ENCODE peak calls at places on chromosomes 16 and 17, in four cellular contexts. Q, Z, R and I are unnamed samples.

GRCh38 chr17:29215717-29216116 is 30.9 kb upstream of the CRYBA1 start:
- DNase-seq in Q (no peak), Z (peak), R (no peak), I (no peak)

GRCh38 chr17:50199211-50199633 is 2.2 kb downstream of the COL1A1 start:
- DNase-seq in Z (no peak), R (no peak), Q (no peak), I (peak)

GRCh38 chr17:19487009-19487600 is 46.5 kb upstream of the SLC47A1 start:
- DNase-seq in R (peak), Z (no peak), Q (no peak), I (peak)

GRCh38 chr16:87723224-87723619 is 42.6 kb downstream of the KLHDC4 start:
- DNase-seq in R (no peak), Z (peak), Q (no peak), I (peak)

GRCh38 chr16:80938035-80938927 is 68.4 kb downstream of the CMC2 start:
- DNase-seq in Q (no peak), Z (peak), R (peak), I (no peak)

GRCh38 chr17:4858880-4859260 is 25.7 kb downstream of the MINK1 start:
- DNase-seq in R (peak), Q (no peak), Z (peak), I (no peak)

GRCh38 chr17:45371414-45372324 is 54.8 kb upstream of the MAP3K14 start:
- DNase-seq in Q (no peak), Z (peak), R (peak), I (peak)

GRCh38 chr17:41404024-41404651 is 6.7 kb upstream of the KRT31 start:
- DNase-seq in Q (peak), Z (peak), R (no peak), I (no peak)

GRCh38 chr17:75289832-75290337 is 652 bp upstream of the SLC25A19 start:
- DNase-seq in Q (no peak), Z (no peak), R (no peak), I (peak)

GRCh38 chr17:81295678-81296381 is 723 bp upstream of the SLC38A10 start:
- DNase-seq in R (peak), Q (peak), Z (peak), I (no peak)

GRCh38 chr17:69492410-69493071 is 78.0 kb downstream of the MAP2K6 start:
- DNase-seq in Z (peak), Q (no peak), R (peak), I (no peak)